ENCODE peak calls at places on chromosomes 11 and 22, in seven cellular contexts. Z, E, G, P, B, C and M are unnamed samples.
A peak's percentile ranks its signal among the peaks of the same experiment; 100 is the strongest.

GRCh38 chr11:1888811-1889526 is 2.7 kb downstream of the PRR33 start:
- DNase-seq in Z (no peak), E (no peak), G (no peak), P (no peak), B (no peak), C (no peak), M (no peak)

GRCh38 chr11:116853461-116854073 is 16.1 kb upstream of the APOA1 start:
- DNase-seq in Z (peak; percentile 96), E (no peak), G (peak; percentile 94), P (no peak), B (no peak), C (no peak), M (no peak)

GRCh38 chr11:43573233-43573632 is 107.3 kb upstream of the HSD17B12 start:
- DNase-seq in Z (no peak), E (peak; percentile 69), G (no peak), P (no peak), B (peak; percentile 71), C (no peak), M (no peak)

GRCh38 chr11:126465573-126466287 is 110.2 kb downstream of the ST3GAL4 start:
- DNase-seq in Z (no peak), E (no peak), G (no peak), P (no peak), B (no peak), C (no peak), M (no peak)

GRCh38 chr11:95345243-95345642 is 114.2 kb upstream of the SESN3 start:
- DNase-seq in Z (no peak), E (no peak), G (no peak), P (no peak), B (no peak), C (no peak), M (no peak)

GRCh38 chr11:109586789-109587188 is 164.8 kb downstream of the C11orf87 start:
- DNase-seq in Z (no peak), E (peak; percentile 48), G (no peak), P (no peak), B (peak; percentile 25), C (no peak), M (no peak)

GRCh38 chr22:30038219-30038618 is 42.0 kb upstream of the HORMAD2 start:
- DNase-seq in Z (peak; percentile 71), E (no peak), G (peak; percentile 32), P (no peak), B (peak; percentile 48), C (peak; percentile 66), M (no peak)

GRCh38 chr11:78783301-78783700 is 208.6 kb upstream of the NARS2 start:
- DNase-seq in Z (no peak), E (no peak), G (no peak), P (no peak), B (no peak), C (no peak), M (no peak)

GRCh38 chr22:30423296-30423958 is 2.1 kb upstream of the MTFP1 start:
- DNase-seq in Z (no peak), E (no peak), G (no peak), P (no peak), B (no peak), C (peak; percentile 49), M (no peak)

GRCh38 chr22:44566911-44567310 is 68.9 kb upstream of the RTL6 start:
- DNase-seq in Z (no peak), E (no peak), G (no peak), P (no peak), B (no peak), C (no peak), M (no peak)

GRCh38 chr11:74550991-74551753 is 41.2 kb upstream of the POLD3 start:
- DNase-seq in Z (no peak), E (no peak), G (no peak), P (no peak), B (no peak), C (no peak), M (no peak)

GRCh38 chr11:86201371-86201770 is 43.2 kb upstream of the EED start:
- DNase-seq in Z (no peak), E (no peak), G (no peak), P (no peak), B (no peak), C (no peak), M (no peak)

GRCh38 chr11:68440254-68440653 is 20.3 kb upstream of the PPP6R3 start:
- DNase-seq in Z (no peak), E (no peak), G (no peak), P (no peak), B (no peak), C (no peak), M (no peak)

GRCh38 chr22:17862646-17863181 is 88.4 kb upstream of the BID start:
- DNase-seq in Z (no peak), E (no peak), G (no peak), P (no peak), B (no peak), C (no peak), M (no peak)

GRCh38 chr11:2794419-2794795 is 91.2 kb downstream of the CDKN1C start:
- DNase-seq in Z (no peak), E (peak; percentile 14), G (no peak), P (no peak), B (no peak), C (no peak), M (no peak)

DNA sequence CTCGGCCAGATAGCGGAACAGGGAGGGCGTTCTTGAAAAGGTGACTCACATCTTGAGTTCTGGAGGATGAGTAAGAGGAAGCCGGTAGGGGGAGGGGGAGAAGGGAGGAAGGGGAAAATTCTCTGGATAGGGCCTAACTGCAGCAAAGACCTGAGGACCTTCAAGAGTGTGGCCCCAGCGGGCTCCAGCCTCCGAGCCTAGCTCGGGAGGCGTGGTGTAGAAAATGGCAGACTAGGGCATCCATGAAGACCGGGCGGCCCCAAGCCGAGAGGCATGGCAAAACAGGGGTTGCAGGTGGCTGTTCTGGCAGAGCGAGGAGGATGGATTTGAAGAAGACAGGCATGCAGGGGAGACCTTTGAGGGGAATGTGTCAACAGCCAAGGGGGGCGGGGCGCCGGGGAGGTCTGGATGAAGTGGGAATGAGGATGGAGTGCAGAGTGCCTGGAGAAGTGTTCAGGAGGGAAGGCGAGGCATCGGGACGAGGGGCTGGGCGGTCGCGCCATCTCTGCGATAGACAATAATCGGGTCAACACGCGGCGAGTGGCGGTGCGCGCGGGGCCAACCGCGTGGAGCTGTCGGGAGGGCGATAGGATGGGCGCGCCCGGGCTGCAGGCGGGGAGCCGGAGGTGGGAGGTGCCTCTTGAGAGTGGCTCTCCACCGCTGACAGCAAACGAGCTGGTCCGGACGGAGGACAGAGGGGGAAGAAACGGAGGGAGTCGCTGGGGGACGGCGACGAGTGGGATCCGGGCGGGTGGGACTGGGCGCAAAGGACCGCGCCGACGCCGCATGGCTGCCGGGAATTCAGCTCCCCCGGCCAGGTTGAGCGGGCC is 40.0 kb upstream of the CREB3L1 start:
- DNase-seq in Z (peak; percentile 92), E (peak; percentile 77), G (peak; percentile 93), P (peak; percentile 61), B (peak; percentile 95), C (peak; percentile 70), M (no peak)
- H3K27ac ChIP-seq in Z (peak overlapping the region; percentile 80), E (no peak overlapping the region), G (peak overlapping the region; percentile 68), P (no peak overlapping the region), B (peak overlapping the region; percentile 76), C (peak overlapping the region; percentile 24), M (no peak overlapping the region)

DNA sequence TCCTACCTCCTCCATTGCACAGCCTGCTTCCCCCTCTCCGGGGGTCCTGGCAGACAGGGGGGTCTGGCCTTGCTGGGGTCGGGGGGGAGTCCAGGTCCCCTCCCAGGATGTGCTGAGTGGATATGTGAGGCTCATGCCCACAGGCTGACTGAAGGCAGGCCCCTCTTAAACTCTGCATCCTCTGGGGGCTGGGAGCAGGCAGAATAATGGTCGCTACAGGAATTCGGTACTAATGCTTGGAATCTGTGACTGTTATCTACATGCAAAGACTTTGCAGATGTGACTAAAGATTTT is 1.6 kb upstream of the SUN2 start:
- DNase-seq in Z (no peak), E (no peak), G (no peak), P (no peak), B (peak; percentile 40), C (peak; percentile 44), M (no peak)
- H2BK120ac ChIP-seq in Z (no peak overlapping the region), E (no peak overlapping the region), G (no peak overlapping the region), P (no peak overlapping the region), B (no peak overlapping the region), C (no peak overlapping the region), M (no peak overlapping the region)

DNA sequence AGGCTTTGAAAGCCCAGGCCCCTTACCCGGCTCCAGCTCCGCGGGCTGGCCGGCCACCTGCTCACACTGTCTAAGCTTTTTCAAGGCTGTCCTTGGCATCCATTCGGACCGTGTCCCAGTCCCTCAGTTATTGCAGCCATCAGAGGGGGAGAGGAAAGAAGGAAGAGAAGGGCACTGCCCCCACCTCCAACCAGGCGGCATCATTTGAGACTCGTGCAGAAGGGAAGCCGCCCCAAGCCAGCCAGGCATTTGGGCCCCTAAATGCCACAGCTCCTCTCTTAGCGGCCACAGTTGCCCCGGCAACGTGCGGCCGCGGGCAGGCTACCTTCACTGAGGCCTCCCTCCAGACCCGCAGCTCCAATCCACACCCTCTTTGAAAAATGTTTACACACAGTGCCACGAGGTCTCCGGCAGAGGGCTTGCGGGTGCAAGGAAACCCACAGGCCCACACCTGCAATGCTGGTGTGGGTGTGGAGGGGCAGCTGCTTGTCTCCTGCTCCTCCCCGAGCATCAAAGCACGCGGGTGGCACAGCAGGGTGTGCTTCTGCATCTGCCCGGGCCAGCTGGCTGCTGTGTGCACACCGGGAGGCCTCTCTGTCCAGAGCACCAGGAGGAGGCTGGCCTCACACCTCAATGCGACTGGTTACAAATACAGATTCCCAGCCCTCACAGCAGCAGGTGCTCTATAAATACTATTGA is 124.4 kb downstream of the CTTN start:
- DNase-seq in Z (no peak), E (peak; percentile 35), G (no peak), P (no peak), B (no peak), C (peak; percentile 41), M (peak; percentile 24)
- H4K8ac ChIP-seq in Z (no peak overlapping the region), E (no peak overlapping the region), G (no peak overlapping the region), P (no peak overlapping the region), B (no peak overlapping the region), C (no peak overlapping the region), M (no peak overlapping the region)

GRCh38 chr11:20060647-20061205 is 99.5 kb downstream of the DBX1 start:
- DNase-seq in Z (no peak), E (no peak), G (no peak), P (no peak), B (no peak), C (no peak), M (no peak)
- H3K27ac ChIP-seq in Z (no peak overlapping the region), E (no peak overlapping the region), G (no peak overlapping the region), P (no peak overlapping the region), B (no peak overlapping the region), C (peak overlapping the region; percentile 59), M (no peak overlapping the region)

GRCh38 chr22:23120415-23120899 is 21.3 kb downstream of the RSPH14 start:
- DNase-seq in Z (no peak), E (no peak), G (no peak), P (no peak), B (no peak), C (no peak), M (no peak)
- H2BK120ac ChIP-seq in Z (no peak overlapping the region), E (no peak overlapping the region), G (no peak overlapping the region), P (no peak overlapping the region), B (no peak overlapping the region), C (no peak overlapping the region), M (no peak overlapping the region)

DNA sequence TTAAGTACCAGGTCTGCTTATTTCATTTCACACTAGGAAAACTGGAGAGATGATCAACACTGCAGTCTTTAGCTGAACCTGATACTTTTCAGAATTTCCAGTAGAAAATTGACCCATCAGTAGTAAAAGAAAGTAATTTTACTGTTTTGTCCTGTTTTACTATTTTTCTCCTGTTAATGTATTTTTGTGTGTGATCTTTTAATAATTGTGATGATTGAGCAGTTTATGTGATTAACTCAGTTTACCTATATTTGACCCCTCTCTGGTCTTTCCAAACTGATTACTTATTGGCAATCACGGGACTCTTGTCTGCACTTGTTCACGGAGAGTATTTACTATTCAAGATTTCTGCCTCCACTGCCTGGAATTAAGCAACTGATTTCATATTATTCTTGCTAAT is 546 bp upstream of the CYP2R1 start:
- DNase-seq in Z (no peak), E (no peak), G (no peak), P (no peak), B (no peak), C (no peak), M (no peak)
- H4K8ac ChIP-seq in Z (no peak overlapping the region), E (no peak overlapping the region), G (no peak overlapping the region), P (no peak overlapping the region), B (no peak overlapping the region), C (peak overlapping the region; percentile 22), M (no peak overlapping the region)